ENCODE peak calls at places on chromosomes 1 and 21, in four cellular contexts. Q, T, L and V are unnamed samples.

GRCh38 chr1:226480459-226480858 is 68.1 kb upstream of the STUM start:
- DNase-seq in Q (no peak), L (no peak), T (peak), V (no peak)

GRCh38 chr1:23865543-23865930 is 2.6 kb downstream of the FUCA1 start:
- DNase-seq in L (no peak), Q (no peak), T (no peak), V (no peak)

GRCh38 chr1:176949033-176949662 is 215.4 kb downstream of the ASTN1 start:
- DNase-seq in Q (peak), T (peak), L (peak), V (peak)

GRCh38 chr1:46380508-46380907 is 13.6 kb upstream of the FAAH start:
- DNase-seq in L (no peak), T (no peak), Q (no peak), V (no peak)

GRCh38 chr1:93087532-93087931 is 8.4 kb downstream of the MTF2 start:
- DNase-seq in L (no peak), Q (no peak), T (no peak), V (no peak)

GRCh38 chr1:66464356-66464755 is 69.6 kb upstream of the SGIP1 start:
- DNase-seq in T (no peak), L (no peak), Q (no peak), V (no peak)

GRCh38 chr1:171127481-171127880 is 36.8 kb downstream of the FMO3 start:
- DNase-seq in L (no peak), Q (no peak), T (no peak), V (no peak)

GRCh38 chr1:246631426-246631825 is 65.2 kb downstream of the CNST start:
- DNase-seq in L (no peak), T (no peak), Q (no peak), V (no peak)

GRCh38 chr1:6385673-6386191 is 7.8 kb downstream of the ACOT7 start:
- DNase-seq in Q (no peak), T (no peak), L (peak), V (peak)

GRCh38 chr1:100448371-100448770 is 89.6 kb upstream of the GPR88 start:
- DNase-seq in T (no peak), Q (no peak), L (no peak), V (no peak)

GRCh38 chr1:5408401-5408800 is 583.8 kb downstream of the NPHP4 start:
- DNase-seq in L (no peak), T (no peak), Q (no peak), V (no peak)

GRCh38 chr1:245378352-245379144 is 223.8 kb downstream of the KIF26B start:
- DNase-seq in Q (no peak), T (no peak), L (peak), V (no peak)

GRCh38 chr1:78497196-78497595 is 6.4 kb downstream of the PTGFR start:
- DNase-seq in L (no peak), T (no peak), Q (no peak), V (no peak)

GRCh38 chr1:78500529-78500928 is 9.8 kb downstream of the PTGFR start:
- DNase-seq in Q (no peak), T (no peak), L (no peak), V (no peak)

GRCh38 chr1:78501203-78501602 is 10.4 kb downstream of the PTGFR start:
- DNase-seq in T (no peak), Q (no peak), L (no peak), V (no peak)
- TF ChIP-seq CREB1 in T (no peak), Q (no peak), L (no peak), V (no peak)

GRCh38 chr21:45488839-45489479 is 53.3 kb downstream of the SLC19A1 start:
- DNase-seq in Q (no peak), T (no peak), L (peak), V (peak)
- TF ChIP-seq JUN in Q (no peak), T (no peak), L (no peak), V (no peak)

DNA sequence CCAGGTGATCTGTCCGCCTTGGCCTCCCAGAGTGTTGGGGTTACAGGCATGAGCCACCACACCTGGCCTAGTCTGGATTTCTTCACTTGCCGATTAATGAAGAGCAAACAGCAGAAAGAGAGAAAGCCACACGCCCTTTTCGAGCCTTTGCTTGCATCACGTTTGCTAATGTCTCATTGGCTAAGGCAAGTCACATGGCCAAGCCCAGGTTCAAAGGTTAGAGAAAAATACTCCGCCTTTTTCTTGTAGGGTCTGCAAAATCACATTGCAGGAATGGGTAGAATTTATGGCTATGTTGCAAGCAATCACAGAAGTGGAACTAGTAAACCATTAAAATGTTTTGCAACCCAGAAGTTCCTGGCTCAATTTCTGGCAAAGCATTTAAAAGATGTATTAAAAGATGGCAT is 26.8 kb upstream of the BACH1 start:
- DNase-seq in L (no peak), Q (no peak), T (peak), V (no peak)
- TF ChIP-seq CREB1 in L (no peak), Q (no peak), T (no peak), V (no peak)

GRCh38 chr1:63327417-63328139 is 5.2 kb downstream of the FOXD3 start:
- DNase-seq in T (peak), L (peak), Q (peak), V (peak)
- TF ChIP-seq JUN in T (no peak), L (no peak), Q (no peak), V (no peak)

GRCh38 chr1:223208164-223209075 is 65.4 kb upstream of the TLR5 start:
- DNase-seq in T (no peak), L (no peak), Q (no peak), V (no peak)
- TF ChIP-seq CREB1 in T (no peak), L (no peak), Q (no peak), V (no peak)

DNA sequence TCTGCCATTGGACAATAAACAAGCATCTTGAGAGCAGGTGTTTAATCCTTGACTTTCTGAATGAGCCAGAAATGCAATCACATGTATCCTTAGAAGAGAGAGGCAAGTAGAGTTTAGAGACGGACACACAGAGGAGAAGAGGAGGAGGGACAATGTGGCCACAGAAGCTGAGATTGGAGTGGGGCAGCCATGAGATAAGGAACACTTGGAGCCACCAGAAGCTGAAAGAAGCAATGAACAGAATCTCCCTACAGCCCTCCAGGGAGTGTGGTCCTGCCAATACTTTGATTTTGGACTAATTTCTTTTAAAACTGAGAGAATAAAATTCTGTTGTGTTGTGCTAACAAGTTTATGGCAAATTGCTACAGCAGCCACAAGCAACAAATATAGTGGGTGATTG is 141.0 kb downstream of the ATP6V1G3 start:
- DNase-seq in L (no peak), T (no peak), Q (no peak), V (no peak)
- TF ChIP-seq JUN in L (no peak), T (no peak), Q (no peak), V (no peak)

DNA sequence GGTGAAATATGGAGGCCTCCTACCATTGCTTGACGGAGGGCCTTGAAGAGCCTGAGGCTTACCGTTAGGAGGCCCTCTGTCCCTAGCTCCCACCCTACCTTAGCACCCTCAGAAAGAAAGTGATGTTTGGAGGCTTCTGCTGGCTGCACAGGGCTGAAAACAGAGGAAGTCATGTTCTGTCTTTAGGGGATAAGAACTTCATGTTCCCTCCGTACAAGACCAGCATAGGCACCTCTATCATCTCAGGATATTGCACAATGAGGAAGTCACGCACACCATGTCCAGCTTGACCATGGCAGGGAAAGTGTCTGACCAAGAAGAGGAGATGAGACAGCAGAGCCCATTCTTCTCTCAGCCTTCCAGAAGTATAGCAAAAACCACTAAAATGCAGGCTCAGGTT is 13.8 kb downstream of the ADORA3 start:
- DNase-seq in L (no peak), Q (no peak), T (no peak), V (no peak)
- TF ChIP-seq CREB1 in L (no peak), Q (no peak), T (no peak), V (no peak)

GRCh38 chr1:28517649-28517999 is 11.8 kb downstream of the RCC1 start:
- DNase-seq in L (no peak), Q (no peak), T (no peak), V (no peak)

GRCh38 chr1:28518745-28519341 is 13.0 kb downstream of the RCC1 start:
- DNase-seq in L (no peak), Q (peak), T (peak), V (no peak)

GRCh38 chr1:28516518-28516956 is 10.7 kb downstream of the RCC1 start:
- DNase-seq in T (no peak), Q (no peak), L (no peak), V (no peak)

GRCh38 chr1:28519946-28520725 is 14.3 kb downstream of the RCC1 start:
- DNase-seq in L (no peak), Q (no peak), T (no peak), V (no peak)

GRCh38 chr1:28518000-28518744 is 12.3 kb downstream of the RCC1 start:
- DNase-seq in L (no peak), T (peak), Q (peak), V (peak)
- TF ChIP-seq JUN in L (no peak), T (no peak), Q (no peak), V (no peak)

GRCh38 chr1:1911390-1912041 is 3.5 kb upstream of the CALML6 start:
- DNase-seq in Q (no peak), T (no peak), L (no peak), V (no peak)
- TF ChIP-seq CREB1 in Q (no peak), T (no peak), L (no peak), V (no peak)

GRCh38 chr1:162069334-162070093 is at the start of gene NOS1AP:
- DNase-seq in T (peak), L (no peak), Q (peak), V (peak)
- TF ChIP-seq JUN in T (no peak), L (no peak), Q (no peak), V (no peak)